ENCODE peak calls at places on chromosomes 7 and 10, in nine cellular contexts. P, Q, M, B, F, N, W, K and Y are unnamed samples.

GRCh38 chr10:20995123-20995978 is 98.2 kb upstream of the NEBL start:
- DNase-seq in P (no peak), Q (no peak), M (no peak), B (no peak), F (no peak), N (no peak), W (no peak), K (no peak), Y (no peak)

GRCh38 chr7:66454600-66455225 is 174.0 kb upstream of the KCTD7 start:
- DNase-seq in P (no peak), Q (no peak), M (no peak), B (no peak), F (no peak), N (no peak), W (no peak), K (no peak), Y (no peak)

GRCh38 chr7:21758286-21758685 is 187.4 kb downstream of the CDCA7L start:
- DNase-seq in P (no peak), Q (no peak), M (no peak), B (no peak), F (no peak), N (no peak), W (no peak), K (no peak), Y (no peak)

GRCh38 chr10:71396084-71396713 is 521 bp upstream of the CDH23 start:
- DNase-seq in P (no peak), Q (peak), M (peak), B (peak), F (peak), N (peak), W (peak), K (no peak), Y (peak)

GRCh38 chr10:59704644-59705043 is 5.0 kb downstream of the SLC16A9 start:
- DNase-seq in P (no peak), Q (no peak), M (no peak), B (no peak), F (no peak), N (no peak), W (no peak), K (no peak), Y (no peak)

GRCh38 chr10:113980408-113981087 is 63.1 kb upstream of the ADRB1 start:
- DNase-seq in P (no peak), Q (no peak), M (no peak), B (no peak), F (no peak), N (no peak), W (no peak), K (no peak), Y (no peak)

GRCh38 chr10:98186681-98187080 is 52.2 kb downstream of the R3HCC1L start:
- DNase-seq in P (no peak), Q (no peak), M (no peak), B (no peak), F (no peak), N (no peak), W (no peak), K (no peak), Y (no peak)

GRCh38 chr10:126135177-126135576 is 238.8 kb downstream of the FANK1 start:
- DNase-seq in P (no peak), Q (no peak), M (no peak), B (no peak), F (no peak), N (no peak), W (no peak), K (no peak), Y (no peak)

GRCh38 chr7:40015790-40016296 is 65.8 kb downstream of the CDK13 start:
- DNase-seq in P (peak), Q (no peak), M (no peak), B (no peak), F (no peak), N (no peak), W (peak), K (no peak), Y (no peak)

GRCh38 chr7:157431173-157431950 is 94.6 kb downstream of the DNAJB6 start:
- DNase-seq in P (no peak), Q (no peak), M (peak), B (no peak), F (peak), N (peak), W (no peak), K (peak), Y (peak)

GRCh38 chr7:128908750-128909385 is 1.6 kb downstream of the KCP start:
- DNase-seq in P (no peak), Q (no peak), M (no peak), B (no peak), F (no peak), N (peak), W (no peak), K (no peak), Y (no peak)

GRCh38 chr7:25852249-25852994 is 299.6 kb upstream of the NFE2L3 start:
- DNase-seq in P (no peak), Q (peak), M (peak), B (no peak), F (peak), N (no peak), W (no peak), K (no peak), Y (peak)

GRCh38 chr10:109895095-109895818 is 28.1 kb downstream of the XPNPEP1 start:
- DNase-seq in P (no peak), Q (peak), M (peak), B (peak), F (no peak), N (no peak), W (peak), K (no peak), Y (no peak)

GRCh38 chr7:21945374-21946227 is at the start of gene CDCA7L:
- DNase-seq in P (peak), Q (peak), M (peak), B (peak), F (peak), N (peak), W (peak), K (peak), Y (peak)

GRCh38 chr10:75592888-75593643 is 161.6 kb downstream of the LRMDA start:
- DNase-seq in P (no peak), Q (no peak), M (no peak), B (no peak), F (no peak), N (no peak), W (no peak), K (no peak), Y (no peak)

GRCh38 chr10:131491195-131491594 is 179.7 kb upstream of the TCERG1L start:
- DNase-seq in P (no peak), Q (no peak), M (no peak), B (no peak), F (no peak), N (no peak), W (no peak), K (no peak), Y (no peak)

DNA sequence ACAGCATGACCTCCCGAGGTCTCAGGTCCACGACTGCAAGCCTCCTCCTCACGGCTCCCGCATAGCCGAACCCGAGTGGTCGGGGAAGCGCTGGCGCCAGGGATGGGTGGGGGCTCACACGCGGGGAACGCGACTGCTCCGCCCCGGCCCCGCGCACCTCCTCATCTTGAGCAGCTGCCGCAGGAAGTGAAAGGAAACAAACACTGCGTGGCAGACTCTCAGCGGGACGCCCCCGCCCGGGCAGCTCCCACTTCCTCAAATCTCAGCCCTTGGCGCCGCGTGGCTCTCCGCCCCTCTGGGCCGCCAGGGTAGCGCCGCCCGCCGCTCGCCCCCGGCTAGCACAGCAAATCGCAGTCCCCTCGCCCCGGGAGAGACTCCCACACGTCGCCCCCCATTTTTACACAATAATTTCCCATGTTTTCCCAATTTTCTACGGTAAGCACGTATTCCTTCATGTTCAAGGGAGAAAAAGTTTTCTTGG is at the start of gene TMEM243:
- DNase-seq in P (peak), Q (peak), M (peak), B (peak), F (peak), N (peak), W (peak), K (peak), Y (peak)
- TF ChIP-seq CTCF in P (no peak), Q (peak), M (no peak), B (no peak), F (peak), N (no peak), W (no peak), K (peak), Y (no peak)

DNA sequence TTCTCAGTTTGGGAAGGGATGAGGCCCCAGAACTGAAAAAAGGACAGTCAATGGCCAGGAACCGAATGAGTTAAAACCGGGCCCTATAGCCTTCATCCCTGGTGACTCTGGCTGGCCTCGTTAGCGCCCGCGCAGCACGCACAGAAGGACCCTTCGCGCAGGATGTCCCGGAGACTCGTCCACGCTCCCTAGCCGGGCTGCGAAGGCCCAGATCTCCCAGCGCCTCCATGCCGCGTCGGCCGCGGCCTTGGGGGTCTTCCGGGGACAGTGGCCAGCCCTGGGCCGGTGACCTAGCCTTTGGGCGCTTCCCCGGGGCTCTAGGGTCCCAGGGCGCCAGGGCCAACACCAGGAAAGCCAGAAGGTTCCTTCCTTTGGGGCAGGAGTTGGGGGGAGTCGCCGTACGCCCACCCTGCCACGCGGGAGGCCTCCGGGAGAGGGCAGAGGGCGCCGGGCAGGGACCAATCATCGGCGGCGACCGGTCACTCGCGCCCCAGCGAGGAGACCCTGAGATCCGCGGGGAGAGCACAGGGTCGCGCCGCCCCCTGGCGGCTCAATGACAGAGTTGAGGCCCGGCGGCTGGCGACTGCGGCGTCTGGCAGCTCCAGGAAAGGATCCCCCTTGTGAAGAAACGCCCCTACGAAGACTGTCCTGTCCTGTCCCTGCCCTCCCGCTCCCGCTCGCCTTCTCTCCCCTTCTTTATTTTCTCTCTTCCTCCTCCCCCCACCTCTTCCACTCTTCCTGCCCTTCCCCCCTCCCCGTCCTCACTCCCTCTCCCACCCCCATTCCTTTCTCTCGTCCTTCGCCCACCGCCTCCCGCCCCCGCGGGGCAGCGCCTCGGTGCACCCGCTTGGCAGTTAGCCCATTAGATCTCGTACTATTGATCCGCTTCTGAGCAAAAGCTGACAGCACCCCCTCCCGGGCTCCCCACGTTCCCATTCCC is 62.3 kb upstream of the LBX1 start:
- DNase-seq in P (no peak), Q (peak), M (peak), B (peak), F (peak), N (no peak), W (peak), K (peak), Y (peak)
- TF ChIP-seq CTCF in P (no peak), Q (peak), M (peak), B (no peak), F (peak), N (peak), W (peak), K (peak), Y (peak)

GRCh38 chr7:17651296-17651695 is 289.0 kb downstream of the SNX13 start:
- DNase-seq in P (no peak), Q (no peak), M (no peak), B (no peak), F (no peak), N (no peak), W (no peak), K (no peak), Y (no peak)

GRCh38 chr7:17645500-17645899 is 294.8 kb downstream of the SNX13 start:
- DNase-seq in P (no peak), Q (no peak), M (no peak), B (no peak), F (no peak), N (no peak), W (no peak), K (no peak), Y (no peak)

GRCh38 chr7:17640730-17641377 is 299.4 kb downstream of the SNX13 start:
- DNase-seq in P (no peak), Q (no peak), M (no peak), B (no peak), F (no peak), N (no peak), W (peak), K (no peak), Y (peak)

GRCh38 chr7:17651926-17652385 is 288.3 kb downstream of the SNX13 start:
- DNase-seq in P (no peak), Q (no peak), M (no peak), B (no peak), F (no peak), N (no peak), W (peak), K (no peak), Y (no peak)

GRCh38 chr7:17646181-17646956 is 293.9 kb downstream of the SNX13 start:
- DNase-seq in P (no peak), Q (no peak), M (no peak), B (no peak), F (no peak), N (no peak), W (no peak), K (no peak), Y (no peak)
- TF ChIP-seq CTCF in P (no peak), Q (peak), M (peak), B (no peak), F (peak), N (no peak), W (peak), K (peak), Y (no peak)

GRCh38 chr7:4931932-4932331 is 27.1 kb downstream of the MMD2 start:
- DNase-seq in P (no peak), Q (no peak), M (no peak), B (peak), F (no peak), N (no peak), W (peak), K (no peak), Y (peak)
- TF ChIP-seq CTCF in P (no peak), Q (no peak), M (no peak), B (no peak), F (no peak), N (no peak), W (no peak), K (no peak), Y (no peak)

DNA sequence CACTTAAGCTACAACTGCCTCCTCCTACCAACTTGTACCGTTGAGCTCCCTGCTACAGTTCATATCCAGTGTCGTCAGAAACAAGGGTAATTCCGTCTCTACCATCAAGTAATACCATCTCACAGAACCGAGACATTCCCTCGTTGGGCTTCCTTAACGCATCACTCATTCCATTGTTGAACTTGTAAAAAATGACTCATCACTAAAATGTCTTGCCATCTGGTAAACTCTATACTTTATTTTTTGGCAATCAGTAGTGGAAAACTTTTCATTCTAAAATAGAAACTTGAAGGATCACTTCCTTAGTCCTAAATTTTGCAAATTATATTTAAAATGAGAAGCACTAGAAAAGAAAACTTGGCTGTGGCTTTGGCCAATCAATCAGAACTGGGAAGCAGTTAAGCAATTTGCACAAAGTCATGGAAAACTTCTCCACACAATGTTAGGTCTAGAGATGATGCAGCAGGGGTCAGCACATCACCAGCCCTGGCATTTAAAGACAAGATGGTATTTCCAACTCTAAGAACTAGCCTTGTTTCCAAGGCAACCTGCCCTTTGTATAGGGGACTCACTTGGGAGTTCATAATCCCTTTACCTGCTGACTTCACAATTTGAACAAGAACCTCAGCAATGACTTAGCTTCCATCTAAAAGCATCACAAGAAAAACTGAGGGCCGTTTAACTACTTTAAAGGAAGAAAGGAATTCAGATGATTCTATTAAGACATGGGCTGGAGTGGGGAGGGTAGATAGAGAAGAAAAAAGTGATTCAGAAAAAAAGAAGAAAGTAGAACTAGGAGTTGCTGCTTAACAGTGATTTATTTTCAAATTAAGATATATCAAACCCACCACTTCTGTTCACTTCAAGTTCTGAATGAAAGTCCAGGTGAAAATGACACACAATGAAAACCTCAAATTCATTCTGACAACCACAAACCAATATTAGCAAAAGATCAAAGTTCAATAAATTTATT is 288.1 kb downstream of the PARD3 start:
- DNase-seq in P (no peak), Q (no peak), M (no peak), B (no peak), F (no peak), N (no peak), W (peak), K (no peak), Y (no peak)
- TF ChIP-seq CTCF in P (no peak), Q (no peak), M (no peak), B (no peak), F (peak), N (no peak), W (no peak), K (no peak), Y (no peak)

GRCh38 chr10:48300556-48300955 is 5.9 kb upstream of the MAPK8 start:
- DNase-seq in P (no peak), Q (no peak), M (no peak), B (no peak), F (no peak), N (no peak), W (no peak), K (no peak), Y (no peak)

GRCh38 chr10:48305905-48306264 is 592 bp upstream of the MAPK8 start:
- DNase-seq in P (no peak), Q (no peak), M (no peak), B (no peak), F (no peak), N (no peak), W (no peak), K (no peak), Y (no peak)

GRCh38 chr10:48306265-48306869 is at the start of gene MAPK8:
- DNase-seq in P (peak), Q (peak), M (peak), B (peak), F (peak), N (peak), W (peak), K (peak), Y (peak)

GRCh38 chr10:48299066-48299465 is 7.4 kb upstream of the MAPK8 start:
- DNase-seq in P (no peak), Q (no peak), M (no peak), B (no peak), F (no peak), N (no peak), W (no peak), K (no peak), Y (no peak)

GRCh38 chr10:48302515-48303476 is 3.7 kb upstream of the MAPK8 start:
- DNase-seq in P (no peak), Q (no peak), M (no peak), B (no peak), F (no peak), N (no peak), W (no peak), K (no peak), Y (no peak)
- TF ChIP-seq CTCF in P (no peak), Q (no peak), M (no peak), B (no peak), F (no peak), N (no peak), W (no peak), K (no peak), Y (no peak)

DNA sequence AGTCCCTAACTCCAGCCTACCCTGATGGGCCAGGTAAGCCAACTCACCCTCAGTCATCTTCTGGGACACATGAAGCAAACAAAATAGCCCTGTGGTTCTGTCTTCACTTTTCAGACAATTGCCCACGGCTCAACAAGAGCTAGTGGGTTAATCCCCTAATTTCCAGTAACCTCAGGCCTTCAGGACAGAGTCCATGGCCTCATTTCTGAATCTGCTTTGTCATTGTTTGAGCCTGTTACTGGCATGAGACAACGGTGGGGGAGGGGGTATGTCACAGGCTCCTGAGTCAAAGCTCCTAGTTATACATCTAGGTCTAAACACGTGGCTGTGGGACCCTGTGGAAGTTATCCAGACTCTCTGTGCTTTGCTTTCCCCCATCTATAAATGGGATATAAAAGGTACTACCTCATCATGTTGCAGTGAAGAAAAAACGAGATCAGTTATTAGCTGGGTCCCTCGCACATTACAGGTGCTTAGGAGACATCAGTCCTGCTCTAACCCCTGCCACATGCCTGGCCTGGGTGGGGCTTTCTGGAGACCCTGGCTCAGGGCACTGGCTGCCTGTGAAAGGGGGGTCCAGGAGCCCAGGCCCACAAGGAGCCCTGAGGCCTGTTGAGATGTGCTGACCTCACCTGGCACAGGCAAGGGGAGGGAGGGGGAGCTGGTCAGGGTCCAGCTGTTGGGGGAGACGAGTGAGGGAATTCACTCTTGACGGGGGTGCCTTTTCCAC is 16.5 kb downstream of the MAT1A start:
- DNase-seq in P (no peak), Q (no peak), M (no peak), B (peak), F (no peak), N (no peak), W (peak), K (no peak), Y (no peak)
- TF ChIP-seq CTCF in P (no peak), Q (no peak), M (no peak), B (no peak), F (no peak), N (no peak), W (no peak), K (no peak), Y (no peak)

DNA sequence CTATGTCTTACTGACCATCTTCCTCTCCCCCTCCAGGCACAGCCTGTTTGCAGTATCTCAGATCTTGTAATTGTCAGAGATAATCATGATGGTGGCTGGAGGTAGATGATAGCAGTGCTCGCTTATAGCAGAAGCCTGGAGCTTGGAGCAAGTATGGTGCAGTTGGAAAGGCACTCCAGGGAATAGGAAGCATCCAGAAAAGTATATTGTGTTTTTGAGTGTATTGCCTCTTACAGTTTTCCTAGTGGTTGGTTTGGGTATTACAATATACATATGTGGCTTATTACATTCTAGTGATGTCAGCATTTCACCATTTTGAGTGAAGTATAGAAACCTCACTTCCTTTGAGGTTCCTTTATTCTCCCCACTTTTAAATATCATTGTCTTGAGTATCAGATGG is 101.5 kb downstream of the STK31 start:
- DNase-seq in P (no peak), Q (no peak), M (no peak), B (no peak), F (no peak), N (no peak), W (no peak), K (no peak), Y (no peak)
- TF ChIP-seq CTCF in P (no peak), Q (no peak), M (no peak), B (no peak), F (no peak), N (no peak), W (peak), K (no peak), Y (peak)